ENCODE peak calls at places on chromosome X, in ten cellular contexts. I is right lobe of liver, T is mammary epithelial cell, X is lower lobe of right lung, Q is psoas muscle, Y is HCT116, J is BE2C, N is heart right ventricle, D is Caco-2, M is HepG2. K is an unnamed sample.

GRCh38 chrX:27619975-27620374 is 29.8 kb downstream of the DCAF8L2 start:
- DNase-seq in I (no peak), T (peak; percentile 9), M (peak; percentile 5), X (no peak), D (peak; percentile 5), Q (no peak), Y (no peak), N (no peak), J (no peak), K (no peak)

GRCh38 chrX:96407501-96407900 is 277.1 kb upstream of the DIAPH2 start:
- DNase-seq in D (peak; percentile 23), I (peak; percentile 49), T (no peak), Q (no peak), M (peak; percentile 19), J (no peak), Y (no peak), N (no peak), X (no peak), K (no peak)

GRCh38 chrX:8424941-8425340 is 39.7 kb upstream of the VCX3B start:
- DNase-seq in T (peak; percentile 71), M (no peak), Q (no peak), X (no peak), Y (no peak), N (no peak), I (no peak), D (no peak), J (no peak), K (no peak)

GRCh38 chrX:37077646-37078433 is 69.7 kb downstream of the FAM47C start:
- DNase-seq in Y (no peak), I (no peak), J (no peak), X (no peak), Q (no peak), N (no peak), M (no peak), T (no peak), D (no peak), K (no peak)

GRCh38 chrX:132365490-132365889 is 123.3 kb downstream of the MBNL3 start:
- DNase-seq in N (no peak), J (no peak), X (no peak), I (no peak), Y (no peak), Q (no peak), T (no peak), M (no peak), D (no peak), K (no peak)

GRCh38 chrX:43836435-43837184 is 45.6 kb downstream of the MAOB start:
- DNase-seq in D (peak; percentile 5), Q (no peak), N (no peak), T (peak; percentile 14), Y (peak; percentile 7), X (no peak), J (no peak), M (peak; percentile 12), I (no peak), K (no peak)

GRCh38 chrX:124194209-124194608 is 138.3 kb upstream of the TEX13D start:
- DNase-seq in J (no peak), D (no peak), N (peak; percentile 38), Y (no peak), X (no peak), Q (peak; percentile 29), T (no peak), M (no peak), I (no peak), K (peak; percentile 63)

GRCh38 chrX:107171369-107172102 is 34.7 kb downstream of the NUP62CL start:
- DNase-seq in Y (no peak), X (no peak), D (no peak), I (no peak), N (no peak), Q (no peak), M (no peak), J (no peak), T (peak; percentile 21), K (no peak)

GRCh38 chrX:47748576-47748975 is 88.1 kb upstream of the ZNF81 start:
- DNase-seq in J (no peak), Q (no peak), I (no peak), N (no peak), D (no peak), M (no peak), Y (no peak), T (no peak), X (no peak), K (no peak)

GRCh38 chrX:119015407-119016242 is 41.2 kb downstream of the LONRF3 start:
- DNase-seq in D (no peak), J (peak; percentile 36), M (no peak), I (peak; percentile 44), Q (peak; percentile 72), N (peak; percentile 36), X (peak; percentile 53), T (peak; percentile 94), Y (peak; percentile 35), K (peak; percentile 80)

GRCh38 chrX:49884290-49884862 is 5.1 kb downstream of the USP27X start:
- DNase-seq in J (peak; percentile 68), T (peak; percentile 35), X (peak; percentile 73), I (peak; percentile 63), Q (peak; percentile 59), Y (peak; percentile 26), N (peak; percentile 34), D (peak; percentile 71), M (peak; percentile 40), K (no peak)

GRCh38 chrX:16963216-16963615 is 16.8 kb downstream of the REPS2 start:
- DNase-seq in I (no peak), X (no peak), J (no peak), D (no peak), Y (no peak), T (peak; percentile 51), Q (no peak), M (no peak), N (no peak), K (no peak)

GRCh38 chrX:133985164-133986007 is at the start of gene GPC3:
- DNase-seq in J (peak; percentile 76), T (peak; percentile 2), M (peak; percentile 73), X (peak; percentile 41), Q (peak; percentile 21), D (peak; percentile 74), Y (no peak), N (no peak), I (peak; percentile 44), K (peak; percentile 72)

GRCh38 chrX:2457289-2458133 is 43.3 kb downstream of the DHRSX start:
- DNase-seq in X (peak; percentile 16), Y (peak; percentile 98), I (no peak), J (no peak), T (no peak), N (no peak), D (no peak), M (no peak), Q (no peak), K (no peak)

GRCh38 chrX:786441-786881 is 155.9 kb downstream of the SHOX start:
- DNase-seq in T (no peak), Y (no peak), D (no peak), N (no peak), I (peak; percentile 16), J (no peak), M (no peak), Q (no peak), X (no peak), K (no peak)

GRCh38 chrX:48938721-48939416 is 18.5 kb downstream of the OTUD5 start:
- DNase-seq in Y (no peak), D (no peak), J (no peak), M (no peak), T (no peak), I (no peak), N (no peak), X (no peak), Q (no peak), K (no peak)

GRCh38 chrX:25300994-25301393 is 285.2 kb upstream of the ARX start:
- DNase-seq in T (no peak), J (no peak), I (no peak), N (no peak), X (no peak), D (no peak), Q (no peak), M (no peak), Y (no peak), K (no peak)
- H3K4me1 ChIP-seq in T (no peaks in the 10 kb centered on the region), J (no peaks in the 10 kb centered on the region), I (no peaks in the 10 kb centered on the region), N (no peaks in the 10 kb centered on the region), X (no peaks in the 10 kb centered on the region), D (no peaks in the 10 kb centered on the region), Q (no peaks in the 10 kb centered on the region), M (no peaks in the 10 kb centered on the region), Y (no peaks in the 10 kb centered on the region), K (no peaks in the 10 kb centered on the region)

DNA sequence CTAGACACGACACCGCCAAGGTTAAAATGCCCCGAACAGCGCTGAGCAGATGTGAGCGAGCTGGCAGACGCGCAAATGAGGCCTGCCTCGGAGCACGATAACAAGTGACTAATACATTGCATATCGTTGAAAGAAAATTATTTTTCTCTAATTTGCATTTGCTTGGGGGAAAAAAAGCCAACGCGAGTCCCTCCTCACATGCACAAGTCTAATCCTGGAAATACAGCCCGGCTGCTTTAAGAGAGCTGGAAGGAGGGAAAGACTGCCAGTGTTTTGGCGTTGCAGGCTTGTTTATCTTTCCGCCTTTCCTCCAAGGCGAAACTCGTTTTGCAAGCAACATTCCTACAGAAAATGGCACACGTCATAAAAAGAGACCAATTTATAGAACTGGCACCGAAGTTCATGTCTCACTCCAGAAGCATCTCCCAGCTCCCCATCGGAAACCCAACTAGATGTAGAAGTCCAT is 12.6 kb downstream of the BCOR start:
- DNase-seq in Y (no peak), Q (no peak), M (no peak), J (no peak), N (no peak), D (peak; percentile 14), X (no peak), T (no peak), I (no peak), K (no peak)
- H3K4me1 ChIP-seq in Y (peaks cover 65% of the 10 kb centered on the region), Q (peaks cover 27% of the 10 kb centered on the region), M (peaks cover 90% of the 10 kb centered on the region), J (peaks cover 32% of the 10 kb centered on the region), N (peaks cover 23% of the 10 kb centered on the region), D (peaks cover 14% of the 10 kb centered on the region), X (peaks cover 57% of the 10 kb centered on the region), T (peaks cover 4% of the 10 kb centered on the region), I (peaks cover 35% of the 10 kb centered on the region), K (no peaks in the 10 kb centered on the region)

DNA sequence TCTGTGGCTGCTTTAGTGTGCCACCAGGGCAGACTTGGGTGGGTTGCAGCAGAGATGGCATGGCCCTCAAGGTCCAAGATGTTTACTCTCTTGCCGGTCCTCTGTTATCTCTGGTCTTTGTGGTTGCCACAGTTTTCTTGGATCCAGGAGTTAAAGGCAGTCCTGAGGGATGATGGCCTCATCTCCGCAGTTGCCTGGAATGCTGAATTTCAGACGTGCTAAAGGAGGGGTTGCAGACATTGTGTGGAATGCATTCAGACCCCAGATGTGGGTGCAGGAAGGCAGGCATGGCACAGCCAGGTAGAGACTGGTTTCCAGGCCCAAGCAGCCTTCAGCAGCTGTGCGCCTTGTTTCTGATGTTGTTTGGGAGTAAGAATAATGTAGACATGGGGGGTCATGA is 64.4 kb downstream of the TBL1X start:
- DNase-seq in M (no peak), D (no peak), J (no peak), T (no peak), Y (no peak), I (no peak), N (no peak), Q (no peak), X (no peak), K (no peak)
- H3K4me1 ChIP-seq in M (peaks cover 53% of the 10 kb centered on the region), D (no peaks in the 10 kb centered on the region), J (no peaks in the 10 kb centered on the region), T (no peaks in the 10 kb centered on the region), Y (peaks cover 8% of the 10 kb centered on the region), I (no peaks in the 10 kb centered on the region), N (peaks cover 13% of the 10 kb centered on the region), Q (no peaks in the 10 kb centered on the region), X (no peaks in the 10 kb centered on the region), K (no peaks in the 10 kb centered on the region)

DNA sequence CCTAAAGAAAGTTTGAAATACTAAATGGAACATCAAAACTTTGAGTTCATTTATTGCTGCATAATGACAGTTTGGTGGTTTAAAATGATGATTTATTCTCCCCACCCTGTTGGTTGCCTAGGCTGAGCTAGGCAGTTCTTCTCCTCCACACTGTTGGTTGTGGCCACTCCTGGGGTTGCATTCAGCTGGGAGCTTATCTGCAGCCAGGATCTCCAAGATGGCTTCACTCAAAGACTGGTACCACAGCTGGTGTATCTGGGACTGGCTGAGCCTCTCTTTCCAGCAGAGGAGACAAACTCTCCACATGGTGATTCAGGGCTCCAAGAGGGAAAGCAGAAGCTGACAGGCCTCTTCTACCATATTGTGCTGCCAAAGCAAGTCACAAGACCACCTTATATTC is 33.1 kb downstream of the MSL3 start:
- DNase-seq in M (no peak), Q (no peak), J (peak; percentile 7), I (no peak), T (no peak), N (no peak), X (no peak), D (no peak), Y (no peak), K (no peak)
- H3K4me1 ChIP-seq in M (no peaks in the 10 kb centered on the region), Q (no peaks in the 10 kb centered on the region), J (no peaks in the 10 kb centered on the region), I (no peaks in the 10 kb centered on the region), T (no peaks in the 10 kb centered on the region), N (no peaks in the 10 kb centered on the region), X (no peaks in the 10 kb centered on the region), D (no peaks in the 10 kb centered on the region), Y (no peaks in the 10 kb centered on the region), K (no peaks in the 10 kb centered on the region)

K was measured in sigmoid colon.